ENCODE peak calls at places on chromosomes 5 and 9, in six cellular contexts. D is NCI-H2029 treated with DMSO at 0.1 percent for 48 hours, H is T-helper 9 cell, B is EH, A is sciatic nerve, G is T-helper 2 cell. Z is an unnamed sample.

GRCh38 chr9:114551750-114552685 is 35.6 kb upstream of the ATP6V1G1 start:
- DNase-seq in H (no peak), D (no peak), B (peak; percentile 99), A (peak; percentile 61), G (no peak), Z (no peak)

GRCh38 chr9:136204838-136205706 is at the start of gene LHX3:
- DNase-seq in H (peak; percentile 21), D (no peak), G (no peak), B (peak; percentile 37), A (no peak), Z (no peak)

GRCh38 chr9:13952906-13953305 is 361.0 kb downstream of the NFIB start:
- DNase-seq in D (no peak), H (no peak), A (no peak), B (no peak), G (no peak), Z (no peak)

GRCh38 chr5:1483064-1483463 is 37.8 kb upstream of the SLC6A3 start:
- DNase-seq in A (no peak), D (no peak), H (no peak), G (no peak), B (no peak), Z (no peak)

GRCh38 chr5:5598547-5599113 is 176.2 kb downstream of the ICE1 start:
- DNase-seq in A (no peak), D (no peak), B (no peak), G (no peak), H (no peak), Z (no peak)

GRCh38 chr9:110161940-110162339 is 46.0 kb downstream of the C9orf152 start:
- DNase-seq in D (no peak), G (no peak), B (no peak), H (no peak), A (no peak), Z (peak; percentile 23)

GRCh38 chr5:172858511-172858989 is 24.5 kb downstream of the ERGIC1 start:
- DNase-seq in A (no peak), B (no peak), H (no peak), D (no peak), G (no peak), Z (no peak)

GRCh38 chr9:37730256-37730655 is 23.3 kb upstream of the TRMT10B start:
- DNase-seq in G (no peak), D (no peak), A (no peak), H (no peak), B (peak; percentile 54), Z (no peak)

Z was measured in GM06990.